ENCODE peak calls at places on chromosomes 12 and 14, in four cellular contexts. One of them, this sample, is unnamed.

GRCh38 chr12:105506678-105507310 is 176.3 kb downstream of the C12orf75 start:
- DNase-seq in HepG2: no peak
- DNase-seq in WTC11: no peak
- DNase-seq in K562: no peak
- DNase-seq in this sample: no peak

GRCh38 chr14:60839657-60840056 is 105.1 kb downstream of the MNAT1 start:
- DNase-seq in HepG2: no peak
- DNase-seq in WTC11: no peak
- DNase-seq in K562: no peak
- DNase-seq in this sample: no peak

GRCh38 chr12:3152013-3152412 is 74.8 kb downstream of the TSPAN9 start:
- DNase-seq in HepG2: no peak
- DNase-seq in WTC11: peak; percentile 53
- DNase-seq in K562: no peak
- DNase-seq in this sample: no peak

GRCh38 chr14:59308706-59309105 is 120.2 kb downstream of the DAAM1 start:
- DNase-seq in HepG2: no peak
- DNase-seq in WTC11: no peak
- DNase-seq in K562: no peak
- DNase-seq in this sample: no peak

GRCh38 chr12:51972849-51973273 is 21.4 kb downstream of the ACVR1B start:
- DNase-seq in HepG2: no peak
- DNase-seq in WTC11: no peak
- DNase-seq in K562: peak; percentile 48
- DNase-seq in this sample: no peak

GRCh38 chr12:45557020-45557419 is 172.5 kb upstream of the ARID2 start:
- DNase-seq in HepG2: no peak
- DNase-seq in WTC11: no peak
- DNase-seq in K562: no peak
- DNase-seq in this sample: no peak

GRCh38 chr12:11513288-11513687 is 117.9 kb upstream of the PRB2 start:
- DNase-seq in HepG2: peak; percentile 18
- DNase-seq in WTC11: no peak
- DNase-seq in K562: no peak
- DNase-seq in this sample: peak; percentile 35

GRCh38 chr12:82608706-82609105 is 78.0 kb upstream of the TMTC2 start:
- DNase-seq in HepG2: no peak
- DNase-seq in WTC11: no peak
- DNase-seq in K562: no peak
- DNase-seq in this sample: no peak

GRCh38 chr12:6334940-6335450 is 6.9 kb downstream of the TNFRSF1A start:
- DNase-seq in HepG2: no peak
- DNase-seq in WTC11: no peak
- DNase-seq in K562: no peak
- DNase-seq in this sample: no peak

GRCh38 chr12:76719171-76719631 is 44.7 kb upstream of the ZDHHC17 start:
- DNase-seq in HepG2: no peak
- DNase-seq in WTC11: no peak
- DNase-seq in K562: no peak
- DNase-seq in this sample: no peak

GRCh38 chr14:101476258-101476930 is 84.9 kb upstream of the DIO3 start:
- DNase-seq in HepG2: no peak
- DNase-seq in WTC11: no peak
- DNase-seq in K562: no peak
- DNase-seq in this sample: no peak

GRCh38 chr12:10543499-10543898 is 37.8 kb downstream of the EIF2S3B start:
- DNase-seq in HepG2: no peak
- DNase-seq in WTC11: no peak
- DNase-seq in K562: no peak
- DNase-seq in this sample: no peak

GRCh38 chr12:5525783-5526367 is 94.0 kb downstream of the NTF3 start:
- DNase-seq in HepG2: no peak
- DNase-seq in WTC11: no peak
- DNase-seq in K562: no peak
- DNase-seq in this sample: no peak

GRCh38 chr12:95574030-95574429 is 22.8 kb upstream of the USP44 start:
- DNase-seq in HepG2: no peak
- DNase-seq in WTC11: peak; percentile 62
- DNase-seq in K562: no peak
- DNase-seq in this sample: no peak

GRCh38 chr12:1838223-1838993 is 18.0 kb downstream of the LRTM2 start:
- DNase-seq in HepG2: no peak
- DNase-seq in WTC11: no peak
- DNase-seq in K562: no peak
- DNase-seq in this sample: no peak

GRCh38 chr14:73248294-73248868 is 11.1 kb downstream of the PAPLN start:
- DNase-seq in HepG2: no peak
- DNase-seq in WTC11: no peak
- DNase-seq in K562: no peak
- DNase-seq in this sample: no peak

GRCh38 chr12:3092770-3093169 is 15.6 kb downstream of the TSPAN9 start:
- DNase-seq in HepG2: no peak
- DNase-seq in WTC11: no peak
- DNase-seq in K562: no peak
- DNase-seq in this sample: no peak

GRCh38 chr12:47819902-47820630 is at the start of gene HDAC7:
- DNase-seq in HepG2: peak; percentile 62
- DNase-seq in WTC11: peak; percentile 74
- DNase-seq in K562: peak; percentile 90
- DNase-seq in this sample: peak; percentile 86

GRCh38 chr14:68143341-68143807 is 323.8 kb downstream of the RAD51B start:
- DNase-seq in HepG2: no peak
- DNase-seq in WTC11: no peak
- DNase-seq in K562: no peak
- DNase-seq in this sample: no peak

GRCh38 chr12:76124456-76124855 is 40.0 kb upstream of the NAP1L1 start:
- DNase-seq in HepG2: no peak
- DNase-seq in WTC11: no peak
- DNase-seq in K562: no peak
- DNase-seq in this sample: no peak

GRCh38 chr14:93285048-93285447 is 47.8 kb downstream of the BTBD7 start:
- DNase-seq in HepG2: no peak
- DNase-seq in WTC11: no peak
- DNase-seq in K562: no peak
- DNase-seq in this sample: no peak

GRCh38 chr12:104888892-104889291 is 69.2 kb downstream of the SLC41A2 start:
- DNase-seq in HepG2: no peak
- DNase-seq in WTC11: no peak
- DNase-seq in K562: no peak
- DNase-seq in this sample: no peak

GRCh38 chr12:53538209-53538689 is 31.0 kb upstream of the NPFF start:
- DNase-seq in HepG2: peak; percentile 94
- DNase-seq in WTC11: no peak
- DNase-seq in K562: no peak
- DNase-seq in this sample: peak; percentile 42

GRCh38 chr12:28811457-28811856 is 337.6 kb upstream of the FAR2 start:
- DNase-seq in HepG2: no peak
- DNase-seq in WTC11: no peak
- DNase-seq in K562: no peak
- DNase-seq in this sample: no peak

GRCh38 chr14:96739511-96739910 is 57.7 kb upstream of the VRK1 start:
- DNase-seq in HepG2: no peak
- DNase-seq in WTC11: no peak
- DNase-seq in K562: no peak
- DNase-seq in this sample: no peak

GRCh38 chr12:9113296-9113986 is 2.3 kb downstream of the A2M start:
- DNase-seq in HepG2: no peak
- DNase-seq in WTC11: no peak
- DNase-seq in K562: no peak
- DNase-seq in this sample: no peak

GRCh38 chr14:106848330-106849121 is 1322.1 kb downstream of the TMEM121 start:
- DNase-seq in HepG2: peak; percentile 56
- DNase-seq in WTC11: no peak
- DNase-seq in K562: no peak
- DNase-seq in this sample: peak; percentile 69

GRCh38 chr14:30085943-30086342 is 158.3 kb upstream of the PRKD1 start:
- DNase-seq in HepG2: no peak
- DNase-seq in WTC11: no peak
- DNase-seq in K562: no peak
- DNase-seq in this sample: no peak

GRCh38 chr14:49303952-49304516 is 282.1 kb downstream of the RPS29 start:
- DNase-seq in HepG2: no peak
- DNase-seq in WTC11: peak; percentile 54
- DNase-seq in K562: no peak
- DNase-seq in this sample: no peak

GRCh38 chr12:52277486-52278245 is 3.2 kb downstream of the KRT86 start:
- DNase-seq in HepG2: no peak
- DNase-seq in WTC11: no peak
- DNase-seq in K562: no peak
- DNase-seq in this sample: no peak

GRCh38 chr12:20150835-20151234 is 217.5 kb upstream of the PDE3A start:
- DNase-seq in HepG2: no peak
- DNase-seq in WTC11: no peak
- DNase-seq in K562: no peak
- DNase-seq in this sample: no peak
- TF ChIP-seq HMGXB4 in HepG2: no peak
- TF ChIP-seq HMGXB4 in WTC11: no peak
- TF ChIP-seq HMGXB4 in K562: no peak
- TF ChIP-seq HMGXB4 in this sample: no peak

DNA sequence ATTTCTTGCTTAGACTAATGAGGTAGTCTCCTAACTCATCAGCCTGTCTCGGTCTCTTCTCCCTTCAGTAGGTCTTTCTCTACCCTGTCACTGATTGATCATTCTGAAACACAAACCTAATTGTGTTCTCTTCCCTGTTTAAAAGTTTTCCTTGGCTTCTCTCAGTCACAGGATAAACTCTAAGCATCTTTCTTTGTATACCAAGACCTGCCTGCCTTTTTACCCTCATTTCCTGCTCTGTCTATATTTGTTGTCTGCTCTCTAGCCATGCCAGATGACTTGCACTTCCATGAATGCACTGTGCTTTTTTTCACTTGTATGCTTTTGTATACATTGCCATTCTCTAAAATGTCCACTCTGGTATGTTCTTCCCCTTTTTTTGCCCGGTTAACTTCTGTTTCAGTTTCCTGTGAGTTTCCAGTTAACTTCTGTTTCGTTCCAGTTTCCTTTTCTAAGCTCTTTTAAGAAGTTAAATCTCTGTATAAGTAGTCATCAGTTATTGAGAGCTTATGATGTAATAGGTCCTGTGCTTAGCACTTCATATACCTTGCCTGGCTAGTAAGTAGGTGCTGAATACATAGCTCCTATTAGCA is 12.8 kb downstream of the DIP2B start:
- DNase-seq in HepG2: peak; percentile 52
- DNase-seq in WTC11: no peak
- DNase-seq in K562: no peak
- DNase-seq in this sample: no peak
- TF ChIP-seq HMGXB4 in HepG2: no peak
- TF ChIP-seq HMGXB4 in WTC11: no peak
- TF ChIP-seq HMGXB4 in K562: no peak
- TF ChIP-seq HMGXB4 in this sample: no peak

GRCh38 chr14:62777510-62777909 is 267.7 kb downstream of the KCNH5 start:
- DNase-seq in HepG2: no peak
- DNase-seq in WTC11: no peak
- DNase-seq in K562: no peak
- DNase-seq in this sample: no peak
- TF ChIP-seq HMGXB4 in HepG2: no peak
- TF ChIP-seq HMGXB4 in WTC11: no peak
- TF ChIP-seq HMGXB4 in K562: no peak
- TF ChIP-seq HMGXB4 in this sample: no peak

GRCh38 chr14:35399083-35399807 is 5.3 kb downstream of the NFKBIA start:
- DNase-seq in HepG2: no peak
- DNase-seq in WTC11: no peak
- DNase-seq in K562: no peak
- DNase-seq in this sample: no peak

GRCh38 chr14:35401853-35402252 is 2.7 kb downstream of the NFKBIA start:
- DNase-seq in HepG2: no peak
- DNase-seq in WTC11: no peak
- DNase-seq in K562: no peak
- DNase-seq in this sample: no peak

GRCh38 chr14:35401422-35401729 is 3.2 kb downstream of the NFKBIA start:
- DNase-seq in HepG2: no peak
- DNase-seq in WTC11: no peak
- DNase-seq in K562: no peak
- DNase-seq in this sample: no peak

GRCh38 chr14:35402323-35403084 is 2.0 kb downstream of the NFKBIA start:
- DNase-seq in HepG2: no peak
- DNase-seq in WTC11: no peak
- DNase-seq in K562: no peak
- DNase-seq in this sample: no peak

DNA sequence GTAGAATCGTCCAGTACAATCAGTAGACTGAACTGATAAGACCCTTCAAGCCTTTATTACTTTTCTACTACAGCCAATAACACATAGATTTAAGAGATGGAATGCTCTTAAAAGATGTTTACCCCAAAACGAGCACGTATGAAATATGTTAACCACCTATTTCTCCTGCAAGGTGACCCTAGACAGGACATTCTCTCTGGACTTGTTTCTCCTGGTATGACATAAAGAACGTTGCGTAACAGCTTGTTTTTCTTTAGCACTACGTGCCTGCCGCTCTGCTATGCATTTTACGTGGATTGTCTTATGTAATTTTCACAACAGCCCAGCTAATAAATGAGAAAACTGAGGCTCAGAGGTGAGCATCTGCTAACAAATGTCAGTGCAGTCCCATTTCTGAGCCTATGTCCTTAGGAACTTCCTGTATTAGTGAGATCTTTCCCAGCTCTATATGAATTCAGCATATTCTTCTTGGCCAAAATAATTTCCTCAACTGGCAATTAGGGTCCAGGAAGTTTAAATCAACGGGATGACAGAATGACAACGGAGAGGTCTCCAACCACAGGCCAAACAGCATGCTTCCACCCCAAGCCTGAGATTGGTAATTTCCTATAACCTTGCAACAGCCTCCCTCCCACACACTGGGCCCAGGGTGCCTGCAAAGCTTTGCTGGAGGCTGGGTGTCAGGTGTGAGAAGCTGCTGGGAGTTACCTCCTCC is 3.7 kb downstream of the NFKBIA start:
- DNase-seq in HepG2: peak; percentile 73
- DNase-seq in WTC11: no peak
- DNase-seq in K562: no peak
- DNase-seq in this sample: no peak
- TF ChIP-seq HMGXB4 in HepG2: no peak
- TF ChIP-seq HMGXB4 in WTC11: no peak
- TF ChIP-seq HMGXB4 in K562: no peak
- TF ChIP-seq HMGXB4 in this sample: peak; percentile 48

GRCh38 chr14:33564774-33565630 is 385.9 kb downstream of the EGLN3 start:
- DNase-seq in HepG2: peak; percentile 29
- DNase-seq in WTC11: no peak
- DNase-seq in K562: no peak
- DNase-seq in this sample: no peak
- TF ChIP-seq HMGXB4 in HepG2: no peak
- TF ChIP-seq HMGXB4 in WTC11: no peak
- TF ChIP-seq HMGXB4 in K562: no peak
- TF ChIP-seq HMGXB4 in this sample: no peak

DNA sequence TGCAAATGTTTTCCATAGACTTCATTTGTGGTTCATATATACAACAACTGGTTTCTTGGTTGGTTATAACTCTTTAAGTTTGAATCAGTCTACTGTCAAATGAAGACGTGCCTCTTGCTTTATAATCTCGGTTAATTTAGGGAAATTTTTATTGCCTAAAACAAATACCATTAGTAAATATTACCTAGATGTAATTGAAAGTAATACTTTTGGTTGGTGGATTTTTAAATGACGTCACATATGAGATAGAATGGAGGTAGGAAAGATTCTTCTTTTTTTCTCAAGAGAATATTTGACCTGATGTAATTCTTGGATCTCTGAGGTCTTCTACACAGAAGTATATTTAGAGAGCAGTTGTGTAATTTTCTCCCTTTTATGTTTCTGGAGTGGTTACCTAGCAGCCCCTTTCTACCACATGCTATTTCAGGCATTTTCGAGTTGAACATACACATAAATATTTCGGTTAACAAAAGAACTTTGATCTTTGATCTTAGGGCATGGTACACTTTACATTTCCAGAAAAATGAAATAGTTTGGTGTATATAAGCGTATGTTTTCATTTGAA is 1.7 kb downstream of the ATF7IP start:
- DNase-seq in HepG2: peak; percentile 29
- DNase-seq in WTC11: no peak
- DNase-seq in K562: no peak
- DNase-seq in this sample: no peak
- TF ChIP-seq HMGXB4 in HepG2: no peak
- TF ChIP-seq HMGXB4 in WTC11: no peak
- TF ChIP-seq HMGXB4 in K562: no peak
- TF ChIP-seq HMGXB4 in this sample: no peak

This sample was measured in A549.